ENCODE peak calls at places on chromosome 17, in seven cellular contexts. Q is mesothelial cell of epicardium, H is IMR-90, V is A673, C is psoas muscle, F is left ventricle myocardium inferior, S is OCI-LY7. N is an unnamed sample.
A peak's percentile ranks its signal among the peaks of the same experiment; 100 is the strongest.

GRCh38 chr17:62955841-62956352 is 10.1 kb upstream of the TANC2 start:
- DNase-seq in Q (no peak), H (no peak), V (no peak), C (no peak), F (no peak), S (no peak), N (no peak)

GRCh38 chr17:16381496-16381820 is 567 bp downstream of the UBB start:
- DNase-seq in Q (no peak), H (peak; percentile 49), V (no peak), C (no peak), F (no peak), S (no peak), N (no peak)

GRCh38 chr17:40602445-40603443 is 37.5 kb upstream of the CCR7 start:
- DNase-seq in Q (no peak), H (no peak), V (no peak), C (no peak), F (no peak), S (no peak), N (no peak)

GRCh38 chr17:49694847-49695697 is 12.7 kb downstream of the SLC35B1 start:
- DNase-seq in Q (no peak), H (no peak), V (peak; percentile 49), C (peak; percentile 64), F (peak; percentile 51), S (peak; percentile 76), N (peak; percentile 69)

GRCh38 chr17:76707985-76708807 is 2.6 kb downstream of the MXRA7 start:
- DNase-seq in Q (no peak), H (no peak), V (no peak), C (peak; percentile 64), F (peak; percentile 53), S (no peak), N (no peak)

GRCh38 chr17:78397681-78398101 is 19.2 kb downstream of the PGS1 start:
- DNase-seq in Q (no peak), H (peak; percentile 40), V (no peak), C (peak; percentile 81), F (peak; percentile 56), S (no peak), N (no peak)

GRCh38 chr17:17403899-17404576 is 72.8 kb upstream of the MED9 start:
- DNase-seq in Q (no peak), H (no peak), V (no peak), C (peak; percentile 57), F (no peak), S (peak; percentile 89), N (peak; percentile 37)

GRCh38 chr17:33292184-33292980 is 713 bp downstream of the ASIC2 start:
- DNase-seq in Q (no peak), H (peak; percentile 20), V (peak; percentile 69), C (no peak), F (no peak), S (no peak), N (no peak)

GRCh38 chr17:2395258-2396170 is 5.3 kb downstream of the MNT start:
- DNase-seq in Q (no peak), H (peak; percentile 58), V (no peak), C (peak; percentile 57), F (no peak), S (no peak), N (no peak)

GRCh38 chr17:33387406-33387805 is 94.3 kb upstream of the ASIC2 start:
- DNase-seq in Q (no peak), H (no peak), V (no peak), C (no peak), F (no peak), S (no peak), N (no peak)

GRCh38 chr17:1241904-1242303 is 28.3 kb upstream of the BHLHA9 start:
- DNase-seq in Q (no peak), H (peak; percentile 50), V (no peak), C (no peak), F (no peak), S (no peak), N (no peak)

GRCh38 chr17:48539177-48539576 is 5.7 kb downstream of the HOXB2 start:
- DNase-seq in Q (no peak), H (peak; percentile 90), V (no peak), C (no peak), F (no peak), S (no peak), N (no peak)

GRCh38 chr17:79612468-79613194 is 1.8 kb upstream of the RBFOX3 start:
- DNase-seq in Q (peak; percentile 44), H (peak; percentile 5), V (peak; percentile 74), C (no peak), F (no peak), S (peak; percentile 72), N (peak; percentile 50)

DNA sequence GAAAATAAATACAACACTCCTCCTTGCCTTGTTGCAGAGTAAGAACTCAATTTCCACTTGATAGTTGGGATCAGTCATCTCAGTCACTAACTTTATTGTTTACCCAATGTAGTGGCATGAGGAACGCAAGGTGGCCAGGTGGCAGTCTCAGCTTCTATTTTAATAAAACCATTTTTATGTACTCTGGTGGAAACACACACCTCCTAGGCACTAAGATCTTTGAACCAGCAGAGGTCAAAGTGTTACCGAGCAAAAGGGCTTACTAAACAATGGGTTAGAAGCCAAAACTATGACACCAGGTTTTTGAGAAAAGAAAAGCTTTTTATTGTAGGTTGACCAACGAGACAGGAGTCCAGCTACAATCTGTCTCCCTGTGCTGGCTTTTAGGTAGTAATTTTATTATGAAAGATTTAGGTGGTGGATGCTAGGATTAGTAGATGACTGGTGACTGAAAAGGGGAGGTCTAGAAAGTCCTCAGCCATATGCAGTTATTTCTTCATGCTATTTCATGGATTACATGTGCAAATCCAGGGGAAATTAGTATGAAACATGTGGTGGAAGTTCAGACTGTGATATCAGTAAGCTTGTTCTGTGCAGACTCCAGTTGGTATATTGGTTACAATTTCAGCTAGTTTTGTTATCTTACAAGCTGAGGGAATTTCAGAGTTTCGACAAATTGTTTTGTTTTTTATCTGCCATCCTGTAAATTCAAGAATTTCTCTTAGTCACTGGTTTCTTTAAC is 122.3 kb downstream of the PCTP start:
- DNase-seq in Q (no peak), H (no peak), V (no peak), C (no peak), F (no peak), S (no peak), N (no peak)
- TF ChIP-seq CTCF in Q (no peak), H (no peak), V (no peak), C (no peak), F (no peak), S (no peak), N (no peak)

DNA sequence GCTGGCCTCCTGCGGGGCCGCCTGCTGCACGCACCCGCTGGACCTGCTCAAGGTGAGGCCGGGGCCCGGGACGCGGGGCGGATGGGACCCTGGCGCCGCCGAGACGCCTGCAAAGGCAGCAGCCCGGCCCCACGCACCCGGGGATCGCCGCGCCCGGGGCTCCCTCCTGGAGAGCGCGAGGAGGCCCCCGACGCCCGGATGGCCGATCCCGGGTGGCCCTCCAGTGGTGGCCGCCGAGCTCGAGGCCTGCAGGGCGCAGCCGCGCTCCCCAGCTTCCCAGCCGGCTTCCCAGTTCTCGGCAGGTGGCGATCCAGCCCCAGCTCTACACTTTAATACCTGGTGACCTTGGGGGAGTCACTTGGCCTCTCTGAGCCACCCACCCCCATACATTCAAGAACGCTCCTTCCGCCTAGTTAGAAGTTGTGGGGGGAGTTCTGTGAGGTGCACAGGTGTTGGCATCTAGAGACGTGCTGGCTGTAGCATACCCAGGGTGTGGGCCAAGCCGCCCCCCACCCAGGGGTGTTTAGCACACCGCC is 452 bp downstream of the SLC25A10 start:
- DNase-seq in Q (no peak), H (no peak), V (no peak), C (no peak), F (no peak), S (peak; percentile 62), N (no peak)
- TF ChIP-seq CTCF in Q (no peak), H (peak; percentile 30), V (peak; percentile 19), C (no peak), F (no peak), S (peak; percentile 40), N (no peak)

GRCh38 chr17:73646409-73647305 is 2.4 kb upstream of the SDK2 start:
- DNase-seq in Q (no peak), H (no peak), V (peak; percentile 28), C (no peak), F (no peak), S (peak; percentile 69), N (no peak)
- TF ChIP-seq CTCF in Q (no peak), H (no peak), V (peak; percentile 10), C (no peak), F (no peak), S (peak; percentile 72), N (no peak)

GRCh38 chr17:45307290-45308015 is 9.4 kb downstream of the MAP3K14 start:
- DNase-seq in Q (no peak), H (peak; percentile 90), V (no peak), C (no peak), F (no peak), S (peak; percentile 77), N (no peak)
- TF ChIP-seq CTCF in Q (no peak), H (no peak), V (no peak), C (no peak), F (no peak), S (peak; percentile 37), N (no peak)

GRCh38 chr17:57001541-57001940 is 23.6 kb downstream of the SCPEP1 start:
- DNase-seq in Q (no peak), H (no peak), V (no peak), C (no peak), F (no peak), S (peak; percentile 21), N (no peak)
- TF ChIP-seq CTCF in Q (no peak), H (no peak), V (no peak), C (no peak), F (no peak), S (peak; percentile 32), N (no peak)